ENCODE peak calls at places on chromosomes 11 and 22, in five cellular contexts. One of them, this sample, is unnamed.
A peak's percentile ranks its signal among the peaks of the same experiment; 100 is the strongest.

GRCh38 chr11:123561046-123561781 is 93.2 kb downstream of the SCN3B start:
- DNase-seq in IMR-90: peak; percentile 56
- DNase-seq in GM06990: no peak
- DNase-seq in RWPE2: no peak
- DNase-seq in ovary: peak; percentile 76
- DNase-seq in this sample: no peak

GRCh38 chr11:5967708-5968107 is 586 bp downstream of the OR56A5 start:
- DNase-seq in IMR-90: no peak
- DNase-seq in GM06990: no peak
- DNase-seq in RWPE2: no peak
- DNase-seq in ovary: no peak
- DNase-seq in this sample: no peak

GRCh38 chr22:28111501-28111900 is 192.4 kb upstream of the PITPNB start:
- DNase-seq in IMR-90: no peak
- DNase-seq in GM06990: no peak
- DNase-seq in RWPE2: no peak
- DNase-seq in ovary: no peak
- DNase-seq in this sample: no peak

GRCh38 chr11:66693356-66694055 is 15.8 kb upstream of the RBM4B start:
- DNase-seq in IMR-90: no peak
- DNase-seq in GM06990: no peak
- DNase-seq in RWPE2: no peak
- DNase-seq in ovary: no peak
- DNase-seq in this sample: no peak

GRCh38 chr11:75429902-75430691 is 2.9 kb downstream of the KLHL35 start:
- DNase-seq in IMR-90: peak; percentile 63
- DNase-seq in GM06990: peak; percentile 78
- DNase-seq in RWPE2: no peak
- DNase-seq in ovary: no peak
- DNase-seq in this sample: peak; percentile 60

GRCh38 chr11:81888391-81888790 is 845.3 kb downstream of the FAM181B start:
- DNase-seq in IMR-90: no peak
- DNase-seq in GM06990: no peak
- DNase-seq in RWPE2: no peak
- DNase-seq in ovary: no peak
- DNase-seq in this sample: no peak

GRCh38 chr11:9057888-9058287 is 33.5 kb downstream of the SCUBE2 start:
- DNase-seq in IMR-90: no peak
- DNase-seq in GM06990: no peak
- DNase-seq in RWPE2: no peak
- DNase-seq in ovary: no peak
- DNase-seq in this sample: no peak

GRCh38 chr11:90783111-90783510 is 560.3 kb upstream of the CHORDC1 start:
- DNase-seq in IMR-90: no peak
- DNase-seq in GM06990: no peak
- DNase-seq in RWPE2: no peak
- DNase-seq in ovary: no peak
- DNase-seq in this sample: no peak

GRCh38 chr11:67098799-67099198 is 20.3 kb upstream of the KDM2A start:
- DNase-seq in IMR-90: no peak
- DNase-seq in GM06990: no peak
- DNase-seq in RWPE2: no peak
- DNase-seq in ovary: no peak
- DNase-seq in this sample: no peak

GRCh38 chr11:69529001-69529400 is 47.5 kb downstream of the LINC01488 start:
- DNase-seq in IMR-90: no peak
- DNase-seq in GM06990: no peak
- DNase-seq in RWPE2: peak; percentile 29
- DNase-seq in ovary: no peak
- DNase-seq in this sample: no peak

GRCh38 chr11:101870510-101870909 is 44.3 kb upstream of the CEP126 start:
- DNase-seq in IMR-90: peak; percentile 87
- DNase-seq in GM06990: no peak
- DNase-seq in RWPE2: no peak
- DNase-seq in ovary: no peak
- DNase-seq in this sample: no peak

GRCh38 chr11:118984825-118985224 is 13.1 kb upstream of the CENATAC start:
- DNase-seq in IMR-90: no peak
- DNase-seq in GM06990: no peak
- DNase-seq in RWPE2: no peak
- DNase-seq in ovary: no peak
- DNase-seq in this sample: no peak

GRCh38 chr11:45993438-45994064 is 71.1 kb downstream of the LARGE2 start:
- DNase-seq in IMR-90: no peak
- DNase-seq in GM06990: no peak
- DNase-seq in RWPE2: no peak
- DNase-seq in ovary: peak; percentile 48
- DNase-seq in this sample: no peak

GRCh38 chr11:27475622-27476021 is 3.0 kb upstream of the LGR4 start:
- DNase-seq in IMR-90: no peak
- DNase-seq in GM06990: no peak
- DNase-seq in RWPE2: no peak
- DNase-seq in ovary: no peak
- DNase-seq in this sample: no peak

GRCh38 chr11:70537576-70538571 is 139.5 kb downstream of the CTTN start:
- DNase-seq in IMR-90: no peak
- DNase-seq in GM06990: no peak
- DNase-seq in RWPE2: peak; percentile 44
- DNase-seq in ovary: no peak
- DNase-seq in this sample: no peak

GRCh38 chr11:121328213-121328966 is 35.8 kb downstream of the SC5D start:
- DNase-seq in IMR-90: no peak
- DNase-seq in GM06990: no peak
- DNase-seq in RWPE2: no peak
- DNase-seq in ovary: no peak
- DNase-seq in this sample: no peak

GRCh38 chr11:70542406-70542805 is 144.1 kb downstream of the CTTN start:
- DNase-seq in IMR-90: no peak
- DNase-seq in GM06990: no peak
- DNase-seq in RWPE2: no peak
- DNase-seq in ovary: no peak
- DNase-seq in this sample: no peak

GRCh38 chr11:70186936-70187335 is 16.2 kb upstream of the FADD start:
- DNase-seq in IMR-90: no peak
- DNase-seq in GM06990: no peak
- DNase-seq in RWPE2: no peak
- DNase-seq in ovary: no peak
- DNase-seq in this sample: no peak

GRCh38 chr11:94675239-94675638 is 92.9 kb upstream of the AMOTL1 start:
- DNase-seq in IMR-90: no peak
- DNase-seq in GM06990: no peak
- DNase-seq in RWPE2: no peak
- DNase-seq in ovary: no peak
- DNase-seq in this sample: no peak

GRCh38 chr22:46825145-46825544 is 62.7 kb downstream of the TBC1D22A start:
- DNase-seq in IMR-90: no peak
- DNase-seq in GM06990: no peak
- DNase-seq in RWPE2: no peak
- DNase-seq in ovary: no peak
- DNase-seq in this sample: no peak

GRCh38 chr11:127105578-127105977 is 105.0 kb upstream of the KIRREL3 start:
- DNase-seq in IMR-90: no peak
- DNase-seq in GM06990: no peak
- DNase-seq in RWPE2: no peak
- DNase-seq in ovary: no peak
- DNase-seq in this sample: no peak

GRCh38 chr11:22930816-22931594 is 70.7 kb upstream of the CCDC179 start:
- DNase-seq in IMR-90: peak; percentile 16
- DNase-seq in GM06990: no peak
- DNase-seq in RWPE2: no peak
- DNase-seq in ovary: no peak
- DNase-seq in this sample: no peak

GRCh38 chr11:44286911-44287310 is 23.0 kb downstream of the ALX4 start:
- DNase-seq in IMR-90: no peak
- DNase-seq in GM06990: no peak
- DNase-seq in RWPE2: no peak
- DNase-seq in ovary: no peak
- DNase-seq in this sample: no peak

GRCh38 chr11:1389103-1389931 is 417 bp upstream of the BRSK2 start:
- DNase-seq in IMR-90: peak; percentile 93
- DNase-seq in GM06990: peak; percentile 92
- DNase-seq in RWPE2: peak; percentile 96
- DNase-seq in ovary: peak; percentile 99
- DNase-seq in this sample: peak; percentile 94
- TF ChIP-seq CTCF in IMR-90: peak; percentile 27
- TF ChIP-seq CTCF in GM06990: no peak
- TF ChIP-seq CTCF in RWPE2: no peak
- TF ChIP-seq CTCF in ovary: no peak
- TF ChIP-seq CTCF in this sample: no peak

DNA sequence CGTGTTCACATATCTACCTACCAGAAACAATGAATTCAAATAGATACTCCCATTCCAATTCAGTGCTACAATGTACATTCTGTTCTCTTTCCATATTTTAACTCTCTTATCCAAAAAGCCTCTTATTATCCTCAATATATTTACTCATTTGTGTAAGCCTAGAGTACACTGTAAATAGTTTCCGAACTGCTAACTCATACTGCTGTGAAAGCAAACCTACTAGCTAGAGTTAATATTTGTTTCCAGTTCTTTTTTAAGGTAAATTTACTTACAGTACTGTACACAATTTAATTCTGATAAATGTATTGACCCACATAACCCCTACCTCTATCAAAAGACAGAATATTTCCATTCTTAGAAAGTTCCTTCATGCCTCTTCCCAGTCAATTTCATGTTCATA is 71.8 kb downstream of the GRK3 start:
- DNase-seq in IMR-90: no peak
- DNase-seq in GM06990: no peak
- DNase-seq in RWPE2: no peak
- DNase-seq in ovary: no peak
- DNase-seq in this sample: no peak
- TF ChIP-seq CTCF in IMR-90: no peak
- TF ChIP-seq CTCF in GM06990: no peak
- TF ChIP-seq CTCF in RWPE2: no peak
- TF ChIP-seq CTCF in ovary: no peak
- TF ChIP-seq CTCF in this sample: no peak

GRCh38 chr11:62054484-62055121 is 69.2 kb upstream of the INCENP start:
- DNase-seq in IMR-90: peak; percentile 34
- DNase-seq in GM06990: no peak
- DNase-seq in RWPE2: no peak
- DNase-seq in ovary: no peak
- DNase-seq in this sample: no peak
- TF ChIP-seq CTCF in IMR-90: peak; percentile 36
- TF ChIP-seq CTCF in GM06990: peak; percentile 28
- TF ChIP-seq CTCF in RWPE2: peak; percentile 78
- TF ChIP-seq CTCF in ovary: no peak
- TF ChIP-seq CTCF in this sample: no peak

GRCh38 chr11:87743002-87743401 is 432.2 kb downstream of the RAB38 start:
- DNase-seq in IMR-90: no peak
- DNase-seq in GM06990: no peak
- DNase-seq in RWPE2: no peak
- DNase-seq in ovary: no peak
- DNase-seq in this sample: no peak
- TF ChIP-seq CTCF in IMR-90: no peak
- TF ChIP-seq CTCF in GM06990: peak; percentile 22
- TF ChIP-seq CTCF in RWPE2: no peak
- TF ChIP-seq CTCF in ovary: no peak
- TF ChIP-seq CTCF in this sample: no peak

DNA sequence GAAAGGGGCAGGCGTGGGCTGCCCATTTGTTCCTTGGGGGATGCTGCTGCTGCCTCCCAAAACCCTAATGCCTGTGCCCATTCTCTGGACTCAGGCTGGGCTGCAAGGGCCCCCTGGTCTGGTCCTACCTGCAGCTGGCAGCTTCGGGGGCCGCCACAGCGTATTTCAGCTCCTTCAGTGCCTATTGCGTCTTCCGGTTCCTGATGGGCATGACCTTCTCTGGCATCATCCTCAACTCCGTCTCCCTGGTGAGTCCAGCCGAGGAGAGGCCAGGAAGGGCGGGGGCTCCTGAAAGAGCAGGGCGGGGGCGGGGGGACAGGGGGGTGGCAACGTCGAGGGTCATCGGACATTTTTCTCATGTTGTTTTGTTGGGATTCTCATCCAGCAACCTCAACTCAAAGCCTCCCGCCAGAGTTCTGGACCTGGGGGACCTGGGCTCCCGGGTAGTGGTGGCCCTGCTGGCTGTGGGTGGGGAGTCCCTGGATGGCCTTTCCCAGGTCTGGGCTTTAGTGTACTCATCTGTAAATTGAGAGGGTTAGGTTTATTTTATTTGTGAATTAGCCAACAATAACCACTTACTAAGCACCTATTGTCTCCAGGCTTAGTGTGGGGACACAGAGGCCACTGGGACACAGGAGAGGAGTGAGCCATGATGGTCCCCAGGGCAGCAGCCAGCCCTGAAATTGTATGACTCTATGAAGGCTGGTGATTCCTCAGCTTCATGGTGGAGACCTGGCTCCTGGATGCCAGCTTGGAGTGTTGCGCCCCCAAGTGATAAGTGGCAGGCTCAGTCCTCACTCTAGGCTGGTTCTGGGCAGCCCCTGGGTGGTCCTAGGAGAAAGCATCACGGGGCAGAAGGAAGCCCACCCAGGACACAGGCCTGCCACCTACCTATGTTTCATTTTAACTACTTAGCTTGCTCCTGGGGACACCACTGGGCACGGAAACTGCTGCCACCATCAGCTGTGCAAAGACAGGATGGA is 36.0 kb downstream of the CAPN1 start:
- DNase-seq in IMR-90: no peak
- DNase-seq in GM06990: no peak
- DNase-seq in RWPE2: no peak
- DNase-seq in ovary: no peak
- DNase-seq in this sample: no peak
- TF ChIP-seq CTCF in IMR-90: no peak
- TF ChIP-seq CTCF in GM06990: no peak
- TF ChIP-seq CTCF in RWPE2: no peak
- TF ChIP-seq CTCF in ovary: no peak
- TF ChIP-seq CTCF in this sample: no peak

DNA sequence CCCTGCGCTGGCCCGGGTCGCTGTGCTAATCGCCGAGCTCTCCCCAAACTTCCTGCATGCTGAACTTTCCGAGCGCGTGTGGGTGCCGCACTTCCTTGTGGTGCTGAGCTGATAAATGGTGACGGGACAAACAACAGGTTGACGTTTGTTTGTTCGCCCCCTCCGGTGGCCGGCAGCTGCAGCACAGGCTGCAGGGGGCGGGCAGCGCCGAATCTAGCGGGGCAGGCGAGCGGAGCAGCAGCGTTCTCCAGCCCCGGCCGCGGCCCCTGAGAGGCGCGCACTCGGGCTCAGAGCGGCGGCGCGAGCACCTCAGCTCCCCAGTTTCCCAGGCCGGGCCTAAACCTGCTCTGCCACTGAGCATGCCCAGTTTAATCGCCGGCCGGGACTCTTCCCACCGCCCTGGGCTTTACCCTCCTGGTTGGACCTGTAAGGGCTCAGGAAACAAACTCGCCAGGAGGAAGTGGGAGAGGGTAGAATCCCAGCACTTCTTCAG is at the start of gene PDGFD:
- DNase-seq in IMR-90: peak; percentile 70
- DNase-seq in GM06990: peak; percentile 68
- DNase-seq in RWPE2: peak; percentile 55
- DNase-seq in ovary: peak; percentile 82
- DNase-seq in this sample: peak; percentile 25
- TF ChIP-seq CTCF in IMR-90: peak; percentile 43
- TF ChIP-seq CTCF in GM06990: peak; percentile 53
- TF ChIP-seq CTCF in RWPE2: peak; percentile 27
- TF ChIP-seq CTCF in ovary: peak; percentile 84
- TF ChIP-seq CTCF in this sample: no peak

GRCh38 chr22:19799322-19800190 is 39.0 kb downstream of the TBX1 start:
- DNase-seq in IMR-90: peak; percentile 92
- DNase-seq in GM06990: no peak
- DNase-seq in RWPE2: peak; percentile 56
- DNase-seq in ovary: no peak
- DNase-seq in this sample: no peak
- TF ChIP-seq CTCF in IMR-90: peak; percentile 16
- TF ChIP-seq CTCF in GM06990: no peak
- TF ChIP-seq CTCF in RWPE2: no peak
- TF ChIP-seq CTCF in ovary: no peak
- TF ChIP-seq CTCF in this sample: no peak